ENCODE peak calls at places on chromosomes 13 and 19, in seven cellular contexts. S is tibial artery, R is brain microvascular endothelial cell, X is ascending aorta, G is PC-3, L is astrocyte of the spinal cord, H is AG04450. C is an unnamed sample.

GRCh38 chr13:65336916-65337315 is 1893.2 kb downstream of the PCDH9 start:
- DNase-seq in H (peak), G (no peak), R (peak), L (peak), S (no peak), X (no peak), C (no peak)

GRCh38 chr13:29987340-29987739 is 136.9 kb upstream of the UBL3 start:
- DNase-seq in L (no peak), G (no peak), H (no peak), R (no peak), S (no peak), X (no peak), C (no peak)

GRCh38 chr13:42102961-42103688 is 54.7 kb downstream of the DGKH start:
- DNase-seq in H (no peak), R (no peak), L (peak), S (no peak), G (peak), X (no peak), C (no peak)

GRCh38 chr13:42275098-42275471 is 3.1 kb downstream of the AKAP11 start:
- DNase-seq in S (no peak), R (no peak), G (no peak), H (no peak), L (no peak), X (no peak), C (no peak)

GRCh38 chr19:19661675-19662251 is 1.7 kb downstream of the ATP13A1 start:
- DNase-seq in H (no peak), R (no peak), S (no peak), L (no peak), G (no peak), X (peak), C (no peak)

GRCh38 chr13:74715718-74716117 is 581.5 kb upstream of the KLF12 start:
- DNase-seq in H (no peak), X (no peak), G (peak), L (no peak), R (no peak), S (no peak), C (no peak)

GRCh38 chr19:46357846-46358583 is 11.1 kb downstream of the PPP5C start:
- DNase-seq in X (no peak), G (no peak), S (no peak), H (no peak), L (no peak), R (no peak), C (no peak)

GRCh38 chr13:99386495-99386894 is 79.3 kb upstream of the GPR183 start:
- DNase-seq in L (no peak), H (no peak), X (peak), G (no peak), R (no peak), S (no peak), C (no peak)

GRCh38 chr19:46186101-46186716 is 38.2 kb downstream of the IGFL2 start:
- DNase-seq in H (no peak), X (no peak), R (no peak), G (no peak), L (no peak), S (no peak), C (no peak)

GRCh38 chr13:40048551-40048950 is 393.1 kb downstream of the COG6 start:
- DNase-seq in X (no peak), S (no peak), R (no peak), G (no peak), L (no peak), H (no peak), C (no peak)

GRCh38 chr19:21127001-21127400 is 14.8 kb upstream of the ZNF431 start:
- DNase-seq in S (no peak), X (no peak), R (no peak), H (no peak), G (no peak), L (no peak), C (no peak)

GRCh38 chr13:74132152-74132767 is 1.9 kb downstream of the KLF12 start:
- DNase-seq in R (peak), S (no peak), H (no peak), L (no peak), G (peak), X (no peak), C (no peak)

GRCh38 chr19:10339380-10339960 is at the start of gene ICAM3:
- DNase-seq in X (no peak), H (no peak), S (no peak), R (no peak), L (no peak), G (no peak), C (no peak)

GRCh38 chr19:41845051-41845590 is 279 bp downstream of the DMRTC2 start:
- DNase-seq in G (no peak), S (peak), H (no peak), R (no peak), L (no peak), X (no peak), C (no peak)
- H3K4me3 ChIP-seq in G (no peak), S (no peak), H (no peak), R (no peak), L (no peak), X (no peak), C (no peak)

GRCh38 chr13:97408938-97409337 is 25.0 kb upstream of the RAP2A start:
- DNase-seq in G (no peak), H (no peak), R (no peak), S (no peak), L (no peak), X (no peak), C (no peak)
- TF ChIP-seq CTCF in G (no peak), H (no peak), R (no peak), S (no peak), L (no peak), X (no peak), C (no peak)

GRCh38 chr13:111630411-111630810 is 310.0 kb downstream of the TEX29 start:
- DNase-seq in L (no peak), S (no peak), X (no peak), R (no peak), H (no peak), G (no peak), C (no peak)
- H3K4me3 ChIP-seq in L (no peak), S (no peak), X (no peak), R (no peak), H (no peak), G (no peak), C (no peak)

GRCh38 chr19:54379187-54379678 is 14.5 kb upstream of the LAIR1 start:
- DNase-seq in L (no peak), S (no peak), G (no peak), H (no peak), R (no peak), X (no peak), C (no peak)

GRCh38 chr19:54376610-54377009 is 11.9 kb upstream of the LAIR1 start:
- DNase-seq in X (no peak), S (no peak), G (no peak), H (no peak), R (no peak), L (no peak), C (no peak)

GRCh38 chr19:54383330-54383729 is 18.6 kb upstream of the LAIR1 start:
- DNase-seq in L (no peak), R (no peak), X (no peak), G (no peak), H (no peak), S (no peak), C (no peak)

DNA sequence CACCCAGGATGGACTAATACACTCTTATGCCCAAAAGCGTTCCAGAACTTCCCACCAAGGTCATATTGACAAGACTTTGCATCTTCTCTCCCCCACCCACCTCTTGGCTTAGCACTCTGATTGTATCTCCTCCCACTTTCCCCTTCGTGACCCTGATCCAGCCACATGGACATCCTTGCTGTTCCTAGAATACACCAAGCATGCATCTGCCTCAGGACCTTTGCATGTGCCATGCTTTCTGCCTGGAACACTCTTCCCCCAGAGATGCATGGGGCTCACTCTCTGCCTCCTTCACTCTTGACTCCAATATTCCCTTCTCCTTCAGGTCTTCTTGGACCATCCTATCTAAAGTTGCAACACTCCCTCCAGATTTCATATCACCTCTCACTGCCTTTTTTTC is 16.2 kb upstream of the LAIR1 start:
- DNase-seq in S (no peak), L (no peak), H (no peak), R (no peak), G (no peak), X (no peak), C (no peak)
- TF ChIP-seq CTCF in S (no peak), L (no peak), H (no peak), R (no peak), G (no peak), X (no peak), C (no peak)

GRCh38 chr13:51556740-51557139 is 27.5 kb upstream of the WDFY2 start:
- DNase-seq in L (no peak), S (no peak), R (no peak), X (no peak), H (no peak), G (no peak), C (no peak)

GRCh38 chr13:51560336-51560735 is 23.9 kb upstream of the WDFY2 start:
- DNase-seq in L (no peak), G (no peak), R (no peak), X (no peak), S (no peak), H (no peak), C (no peak)

GRCh38 chr13:51559916-51560315 is 24.3 kb upstream of the WDFY2 start:
- DNase-seq in H (no peak), R (no peak), G (no peak), X (no peak), L (no peak), S (no peak), C (no peak)

GRCh38 chr13:51557423-51557822 is 26.8 kb upstream of the WDFY2 start:
- DNase-seq in R (no peak), G (no peak), H (no peak), L (no peak), S (no peak), X (no peak), C (no peak)

DNA sequence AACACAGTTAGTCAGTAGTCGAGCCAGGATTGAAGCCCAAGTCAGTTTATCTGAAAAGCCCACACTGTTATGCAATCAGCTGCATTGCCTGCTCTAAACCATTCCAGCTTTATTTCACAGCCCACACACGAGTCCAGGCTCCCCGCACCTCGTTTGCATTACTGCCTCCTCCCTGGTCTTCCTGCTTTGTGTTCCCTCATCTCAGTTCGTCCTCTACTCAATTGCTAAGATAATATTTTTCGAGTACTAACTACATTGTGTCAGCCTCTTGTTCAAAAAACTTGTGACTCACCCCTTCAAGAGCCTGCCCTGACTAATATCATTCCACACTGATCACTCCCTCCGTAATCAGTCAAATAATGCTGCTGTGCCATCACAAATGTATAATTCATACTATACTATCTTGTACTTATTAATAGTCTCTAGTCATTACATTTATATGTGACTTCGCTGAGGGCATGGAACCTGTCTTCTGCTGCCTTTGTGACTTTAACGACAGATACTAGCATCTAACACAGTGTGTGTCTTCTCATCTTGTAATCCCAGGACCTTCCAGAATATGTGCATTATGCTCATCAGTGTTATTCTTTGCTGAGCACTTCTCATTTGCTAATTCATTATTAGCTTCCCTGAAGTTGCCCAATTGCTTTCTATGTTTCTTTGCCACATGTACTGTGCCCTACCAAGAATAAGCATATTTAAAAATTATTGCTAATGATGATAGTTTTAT is 26.2 kb upstream of the WDFY2 start:
- DNase-seq in R (peak), G (peak), H (peak), S (no peak), X (no peak), L (peak), C (no peak)
- H3K4me3 ChIP-seq in R (no peak), G (peak), H (peak), S (no peak), X (no peak), L (no peak), C (peak)

GRCh38 chr19:40425450-40426287 is at the start of gene SERTAD1:
- DNase-seq in H (peak), L (peak), R (peak), G (peak), X (peak), S (peak), C (peak)
- TF ChIP-seq CTCF in H (peak), L (peak), R (peak), G (peak), X (peak), S (peak), C (peak)

DNA sequence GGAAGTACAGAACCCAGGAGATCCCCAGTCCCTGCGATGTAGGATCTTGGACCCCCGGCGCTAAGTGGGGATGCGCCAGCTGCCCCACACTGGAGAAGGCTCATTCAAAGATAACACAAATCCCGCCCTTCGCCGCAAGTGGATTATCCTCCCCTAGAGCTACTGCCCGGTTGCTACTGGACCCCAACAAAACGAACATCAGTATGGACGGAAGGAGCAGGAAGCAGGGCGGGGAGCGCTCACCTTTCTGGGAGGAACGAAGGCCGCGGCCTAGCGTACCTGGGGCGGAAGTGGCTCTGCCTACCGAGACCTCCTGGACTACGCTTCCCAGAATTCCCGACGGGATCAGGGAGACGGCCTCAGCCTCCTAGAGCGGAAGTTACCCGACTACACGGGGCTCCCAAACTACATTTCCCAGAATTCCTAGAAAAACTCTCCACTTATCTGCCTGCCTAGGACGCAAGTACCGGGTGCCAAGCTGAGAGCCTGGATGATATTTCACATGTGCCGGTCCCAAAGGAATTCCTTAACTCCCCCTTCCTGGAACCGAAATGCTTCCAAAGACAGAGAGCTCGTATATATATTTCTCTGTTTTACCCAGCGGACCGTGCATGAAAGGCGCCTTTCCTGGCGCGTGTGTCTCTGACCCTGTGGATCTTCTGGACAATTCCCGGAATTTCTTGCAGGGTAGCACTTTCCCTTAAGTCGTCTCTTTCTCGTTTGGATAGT is at the start of gene ZNF112:
- DNase-seq in X (peak), L (peak), S (peak), H (peak), R (peak), G (peak), C (no peak)
- H3K4me3 ChIP-seq in X (peak), L (peak), S (peak), H (peak), R (peak), G (peak), C (peak)

GRCh38 chr19:47598407-47599349 is 10.3 kb upstream of the BICRA start:
- DNase-seq in X (peak), L (peak), S (peak), R (peak), G (peak), H (peak), C (no peak)
- TF ChIP-seq CTCF in X (no peak), L (no peak), S (no peak), R (no peak), G (no peak), H (no peak), C (no peak)

GRCh38 chr19:41876847-41877489 is at the start of gene CD79A:
- DNase-seq in S (no peak), X (no peak), R (no peak), H (no peak), G (no peak), L (no peak), C (no peak)

GRCh38 chr19:41877490-41877876 is 404 bp downstream of the CD79A start:
- DNase-seq in H (no peak), S (no peak), X (no peak), G (no peak), L (no peak), R (no peak), C (no peak)

GRCh38 chr19:41879080-41879479 is 2.0 kb downstream of the CD79A start:
- DNase-seq in X (no peak), R (no peak), S (no peak), L (no peak), G (no peak), H (no peak), C (no peak)

GRCh38 chr19:41879670-41880328 is 2.7 kb downstream of the CD79A start:
- DNase-seq in H (no peak), X (no peak), S (no peak), L (no peak), G (no peak), R (no peak), C (no peak)

DNA sequence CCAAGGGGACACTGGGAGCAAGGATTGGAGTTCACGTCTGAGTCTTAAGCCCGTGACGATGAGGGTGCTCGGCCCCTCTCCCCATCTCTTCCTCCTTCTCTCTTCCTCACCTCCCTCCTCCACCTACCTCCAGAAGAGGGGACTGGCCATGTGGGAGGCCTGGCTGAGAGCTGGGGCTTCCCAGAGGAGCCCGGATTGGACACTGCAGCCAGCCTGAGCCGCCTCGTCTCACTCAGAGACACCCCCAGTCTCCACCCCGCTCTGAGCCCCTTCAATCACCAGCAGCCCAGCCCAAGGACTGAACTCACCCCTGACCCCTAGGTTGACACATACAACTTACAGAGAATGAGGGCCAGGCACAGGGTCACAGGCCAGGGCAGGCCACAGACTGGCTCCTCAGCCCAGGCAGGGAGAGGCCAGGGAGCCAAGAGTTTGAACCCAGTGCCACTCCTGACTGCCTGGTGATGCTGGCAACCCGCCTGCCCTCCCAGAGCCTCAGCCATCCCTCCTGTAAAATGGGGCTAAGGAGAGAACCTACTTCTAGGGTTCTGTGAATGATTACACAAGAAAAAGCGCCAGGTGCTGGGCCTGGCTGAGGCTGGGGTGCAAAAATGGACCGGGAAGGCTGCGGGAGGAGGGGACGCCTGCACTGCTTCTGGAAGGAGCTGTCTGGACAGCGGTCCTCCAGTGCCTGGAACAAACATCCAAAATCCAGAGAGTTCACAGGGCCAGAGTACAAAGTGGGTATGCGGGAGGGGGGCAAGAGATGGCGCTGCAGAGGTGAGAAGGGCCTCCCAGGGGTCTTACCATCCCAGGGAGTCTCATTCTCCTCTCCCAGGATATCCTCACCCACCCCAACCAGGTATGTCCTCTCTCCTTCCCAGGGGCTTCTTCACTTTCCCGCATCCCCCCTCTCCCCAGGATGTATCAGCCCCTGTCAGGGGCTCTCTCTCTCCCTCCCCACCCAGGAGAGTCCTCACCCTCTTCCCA is 1.1 kb downstream of the CD79A start:
- DNase-seq in H (no peak), S (no peak), L (no peak), G (no peak), X (no peak), R (no peak), C (no peak)
- H3K4me3 ChIP-seq in H (no peak), S (no peak), L (no peak), G (no peak), X (no peak), R (no peak), C (peak)

DNA sequence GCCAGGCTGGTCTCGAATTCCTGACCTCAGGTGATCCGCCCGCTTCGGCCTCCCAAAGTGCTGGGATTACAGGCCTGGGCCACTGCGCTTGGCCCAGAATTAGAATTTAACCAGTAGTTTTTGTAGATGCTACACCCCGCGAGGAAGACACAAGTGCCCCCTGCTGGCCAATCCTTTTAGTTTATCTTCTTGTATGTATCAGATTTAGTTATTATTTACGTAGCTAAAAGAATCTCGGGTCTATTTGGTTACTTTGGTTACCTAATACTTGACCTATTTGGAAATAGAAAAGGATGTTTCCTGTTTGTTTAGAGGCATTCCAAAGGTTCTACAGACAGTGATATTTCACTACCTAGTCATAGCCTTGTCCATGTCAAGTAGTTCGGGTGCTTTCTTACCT is 22.0 kb downstream of the MUC16 start:
- DNase-seq in L (no peak), X (no peak), S (no peak), H (no peak), R (no peak), G (peak), C (no peak)
- TF ChIP-seq CTCF in L (no peak), X (no peak), S (no peak), H (no peak), R (no peak), G (peak), C (no peak)

C was measured in esophagus squamous epithelium.